ENCODE peak calls at places on chromosome 14, in seven cellular contexts. One of them, this sample, is unnamed.

GRCh38 chr14:24921903-24922302 is 128.0 kb downstream of the STXBP6 start:
- DNase-seq in HepG2: no peak
- DNase-seq in SK-N-SH: no peak
- DNase-seq in K562: no peak
- DNase-seq in GM12878: no peak
- DNase-seq in GM12891: no peak
- DNase-seq in H1: no peak
- DNase-seq in this sample: no peak

GRCh38 chr14:103883263-103883523 is 35.8 kb upstream of the PPP1R13B start:
- DNase-seq in HepG2: no peak
- DNase-seq in SK-N-SH: no peak
- DNase-seq in K562: no peak
- DNase-seq in GM12878: no peak
- DNase-seq in GM12891: no peak
- DNase-seq in H1: no peak
- DNase-seq in this sample: no peak

GRCh38 chr14:91872011-91872476 is 4.7 kb upstream of the TC2N start:
- DNase-seq in HepG2: peak
- DNase-seq in SK-N-SH: no peak
- DNase-seq in K562: no peak
- DNase-seq in GM12878: peak
- DNase-seq in GM12891: peak
- DNase-seq in H1: no peak
- DNase-seq in this sample: no peak

GRCh38 chr14:20632831-20633771 is 8.4 kb downstream of the OR6S1 start:
- DNase-seq in HepG2: peak
- DNase-seq in SK-N-SH: peak
- DNase-seq in K562: peak
- DNase-seq in GM12878: peak
- DNase-seq in GM12891: peak
- DNase-seq in H1: peak
- DNase-seq in this sample: no peak

GRCh38 chr14:24673059-24673458 is 39.1 kb upstream of the GZMB start:
- DNase-seq in HepG2: no peak
- DNase-seq in SK-N-SH: no peak
- DNase-seq in K562: no peak
- DNase-seq in GM12878: no peak
- DNase-seq in GM12891: no peak
- DNase-seq in H1: no peak
- DNase-seq in this sample: no peak

GRCh38 chr14:93628048-93628447 is 160.2 kb downstream of the PRIMA1 start:
- DNase-seq in HepG2: no peak
- DNase-seq in SK-N-SH: no peak
- DNase-seq in K562: no peak
- DNase-seq in GM12878: no peak
- DNase-seq in GM12891: no peak
- DNase-seq in H1: no peak
- DNase-seq in this sample: no peak

GRCh38 chr14:26917086-26917485 is 319.3 kb upstream of the NOVA1 start:
- DNase-seq in HepG2: peak
- DNase-seq in SK-N-SH: peak
- DNase-seq in K562: peak
- DNase-seq in GM12878: no peak
- DNase-seq in GM12891: no peak
- DNase-seq in H1: no peak
- DNase-seq in this sample: no peak

GRCh38 chr14:100587763-100588411 is 670 bp upstream of the BEGAIN start:
- DNase-seq in HepG2: no peak
- DNase-seq in SK-N-SH: no peak
- DNase-seq in K562: no peak
- DNase-seq in GM12878: no peak
- DNase-seq in GM12891: no peak
- DNase-seq in H1: no peak
- DNase-seq in this sample: no peak

GRCh38 chr14:67332468-67332867 is 27.1 kb downstream of the ATP6V1D start:
- DNase-seq in HepG2: no peak
- DNase-seq in SK-N-SH: no peak
- DNase-seq in K562: no peak
- DNase-seq in GM12878: no peak
- DNase-seq in GM12891: no peak
- DNase-seq in H1: no peak
- DNase-seq in this sample: no peak

GRCh38 chr14:35533357-35534129 is 421 bp upstream of the INSM2 start:
- DNase-seq in HepG2: peak
- DNase-seq in SK-N-SH: peak
- DNase-seq in K562: peak
- DNase-seq in GM12878: no peak
- DNase-seq in GM12891: peak
- DNase-seq in H1: no peak
- DNase-seq in this sample: peak
- TF ChIP-seq TAF1 in HepG2: peak
- TF ChIP-seq TAF1 in SK-N-SH: no peak
- TF ChIP-seq TAF1 in K562: no peak
- TF ChIP-seq TAF1 in GM12878: no peak
- TF ChIP-seq TAF1 in GM12891: no peak
- TF ChIP-seq TAF1 in H1: no peak
- TF ChIP-seq TAF1 in this sample: no peak

GRCh38 chr14:55270832-55271571 is at the start of gene FBXO34:
- DNase-seq in HepG2: peak
- DNase-seq in SK-N-SH: peak
- DNase-seq in K562: peak
- DNase-seq in GM12878: peak
- DNase-seq in GM12891: peak
- DNase-seq in H1: peak
- DNase-seq in this sample: peak

GRCh38 chr14:55272922-55273321 is 1.7 kb downstream of the FBXO34 start:
- DNase-seq in HepG2: no peak
- DNase-seq in SK-N-SH: no peak
- DNase-seq in K562: no peak
- DNase-seq in GM12878: no peak
- DNase-seq in GM12891: no peak
- DNase-seq in H1: no peak
- DNase-seq in this sample: no peak

GRCh38 chr14:55272415-55272786 is 1.2 kb downstream of the FBXO34 start:
- DNase-seq in HepG2: no peak
- DNase-seq in SK-N-SH: no peak
- DNase-seq in K562: no peak
- DNase-seq in GM12878: no peak
- DNase-seq in GM12891: no peak
- DNase-seq in H1: no peak
- DNase-seq in this sample: no peak

GRCh38 chr14:55274144-55274543 is 2.9 kb downstream of the FBXO34 start:
- DNase-seq in HepG2: no peak
- DNase-seq in SK-N-SH: no peak
- DNase-seq in K562: no peak
- DNase-seq in GM12878: no peak
- DNase-seq in GM12891: no peak
- DNase-seq in H1: no peak
- DNase-seq in this sample: no peak

DNA sequence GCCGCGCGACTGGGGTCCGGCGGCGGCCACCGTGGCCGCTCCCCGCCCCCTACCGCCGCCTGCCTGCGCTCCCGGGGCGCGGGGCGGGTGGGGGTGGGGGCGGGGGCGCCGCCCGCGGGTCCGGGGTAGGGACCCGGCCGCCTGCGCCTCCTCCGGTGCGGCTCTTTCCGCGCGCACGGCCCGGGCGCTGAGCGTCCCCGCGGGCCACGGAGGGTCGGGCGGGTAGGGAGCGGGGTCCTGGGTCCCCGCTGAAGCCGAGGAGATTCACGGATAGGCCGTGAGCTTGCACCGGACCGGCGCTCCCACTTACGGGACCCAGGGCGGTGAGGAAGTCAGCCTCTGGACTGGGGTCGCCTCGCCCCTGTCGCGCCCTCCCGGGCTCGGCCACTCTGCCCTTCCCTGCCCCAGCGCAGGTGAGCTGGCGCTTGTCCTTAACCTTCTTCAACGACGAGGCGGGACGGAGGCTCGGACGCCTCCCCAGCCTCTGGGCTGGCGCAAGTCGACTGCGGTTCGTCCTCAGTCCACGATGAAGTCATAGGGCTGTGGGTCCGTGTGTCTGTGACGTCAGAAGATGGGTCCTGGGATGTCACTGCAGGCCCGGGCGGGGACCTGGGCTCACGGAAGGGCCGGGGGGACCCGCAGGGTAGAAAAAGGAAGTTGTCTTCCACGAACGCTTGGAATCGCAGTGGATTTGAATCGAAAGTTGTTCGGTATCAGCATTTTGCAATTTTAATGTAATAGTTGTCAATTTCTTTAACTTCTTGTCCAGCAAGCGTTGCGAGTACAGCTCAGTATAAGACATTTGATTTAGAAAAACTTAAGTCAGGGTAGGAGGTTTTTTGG is 572 bp downstream of the FBXO34 start:
- DNase-seq in HepG2: peak
- DNase-seq in SK-N-SH: peak
- DNase-seq in K562: peak
- DNase-seq in GM12878: no peak
- DNase-seq in GM12891: peak
- DNase-seq in H1: no peak
- DNase-seq in this sample: peak
- TF ChIP-seq POLR2AphosphoS5 in HepG2: no peak
- TF ChIP-seq POLR2AphosphoS5 in SK-N-SH: no peak
- TF ChIP-seq POLR2AphosphoS5 in K562: peak
- TF ChIP-seq POLR2AphosphoS5 in GM12878: peak
- TF ChIP-seq POLR2AphosphoS5 in GM12891: peak
- TF ChIP-seq POLR2AphosphoS5 in H1: peak
- TF ChIP-seq POLR2AphosphoS5 in this sample: peak

GRCh38 chr14:52052991-52053390 is 15.9 kb downstream of the NID2 start:
- DNase-seq in HepG2: no peak
- DNase-seq in SK-N-SH: no peak
- DNase-seq in K562: no peak
- DNase-seq in GM12878: no peak
- DNase-seq in GM12891: no peak
- DNase-seq in H1: no peak
- DNase-seq in this sample: no peak
- TF ChIP-seq TAF1 in HepG2: no peak
- TF ChIP-seq TAF1 in SK-N-SH: no peak
- TF ChIP-seq TAF1 in K562: no peak
- TF ChIP-seq TAF1 in GM12878: no peak
- TF ChIP-seq TAF1 in GM12891: no peak
- TF ChIP-seq TAF1 in H1: no peak
- TF ChIP-seq TAF1 in this sample: no peak

GRCh38 chr14:59229653-59230406 is 41.4 kb downstream of the DAAM1 start:
- DNase-seq in HepG2: no peak
- DNase-seq in SK-N-SH: no peak
- DNase-seq in K562: no peak
- DNase-seq in GM12878: no peak
- DNase-seq in GM12891: no peak
- DNase-seq in H1: no peak
- DNase-seq in this sample: no peak

GRCh38 chr14:59225281-59225680 is 36.8 kb downstream of the DAAM1 start:
- DNase-seq in HepG2: no peak
- DNase-seq in SK-N-SH: no peak
- DNase-seq in K562: no peak
- DNase-seq in GM12878: no peak
- DNase-seq in GM12891: no peak
- DNase-seq in H1: no peak
- DNase-seq in this sample: no peak

GRCh38 chr14:59224341-59224740 is 35.9 kb downstream of the DAAM1 start:
- DNase-seq in HepG2: no peak
- DNase-seq in SK-N-SH: no peak
- DNase-seq in K562: no peak
- DNase-seq in GM12878: no peak
- DNase-seq in GM12891: no peak
- DNase-seq in H1: no peak
- DNase-seq in this sample: no peak

GRCh38 chr14:59228416-59228815 is 39.9 kb downstream of the DAAM1 start:
- DNase-seq in HepG2: no peak
- DNase-seq in SK-N-SH: no peak
- DNase-seq in K562: no peak
- DNase-seq in GM12878: no peak
- DNase-seq in GM12891: no peak
- DNase-seq in H1: no peak
- DNase-seq in this sample: no peak
- TF ChIP-seq POLR2AphosphoS5 in HepG2: no peak
- TF ChIP-seq POLR2AphosphoS5 in SK-N-SH: no peak
- TF ChIP-seq POLR2AphosphoS5 in K562: no peak
- TF ChIP-seq POLR2AphosphoS5 in GM12878: no peak
- TF ChIP-seq POLR2AphosphoS5 in GM12891: no peak
- TF ChIP-seq POLR2AphosphoS5 in H1: no peak
- TF ChIP-seq POLR2AphosphoS5 in this sample: no peak

GRCh38 chr14:50039734-50040400 is 76.5 kb downstream of the VCPKMT start:
- DNase-seq in HepG2: peak
- DNase-seq in SK-N-SH: no peak
- DNase-seq in K562: no peak
- DNase-seq in GM12878: no peak
- DNase-seq in GM12891: no peak
- DNase-seq in H1: no peak
- DNase-seq in this sample: no peak

GRCh38 chr14:50039120-50039517 is 77.3 kb downstream of the VCPKMT start:
- DNase-seq in HepG2: no peak
- DNase-seq in SK-N-SH: no peak
- DNase-seq in K562: no peak
- DNase-seq in GM12878: no peak
- DNase-seq in GM12891: no peak
- DNase-seq in H1: no peak
- DNase-seq in this sample: no peak

GRCh38 chr14:50037837-50038236 is 78.5 kb downstream of the VCPKMT start:
- DNase-seq in HepG2: no peak
- DNase-seq in SK-N-SH: no peak
- DNase-seq in K562: no peak
- DNase-seq in GM12878: no peak
- DNase-seq in GM12891: no peak
- DNase-seq in H1: no peak
- DNase-seq in this sample: no peak

GRCh38 chr14:50037240-50037639 is 79.1 kb downstream of the VCPKMT start:
- DNase-seq in HepG2: no peak
- DNase-seq in SK-N-SH: no peak
- DNase-seq in K562: no peak
- DNase-seq in GM12878: no peak
- DNase-seq in GM12891: no peak
- DNase-seq in H1: no peak
- DNase-seq in this sample: no peak

DNA sequence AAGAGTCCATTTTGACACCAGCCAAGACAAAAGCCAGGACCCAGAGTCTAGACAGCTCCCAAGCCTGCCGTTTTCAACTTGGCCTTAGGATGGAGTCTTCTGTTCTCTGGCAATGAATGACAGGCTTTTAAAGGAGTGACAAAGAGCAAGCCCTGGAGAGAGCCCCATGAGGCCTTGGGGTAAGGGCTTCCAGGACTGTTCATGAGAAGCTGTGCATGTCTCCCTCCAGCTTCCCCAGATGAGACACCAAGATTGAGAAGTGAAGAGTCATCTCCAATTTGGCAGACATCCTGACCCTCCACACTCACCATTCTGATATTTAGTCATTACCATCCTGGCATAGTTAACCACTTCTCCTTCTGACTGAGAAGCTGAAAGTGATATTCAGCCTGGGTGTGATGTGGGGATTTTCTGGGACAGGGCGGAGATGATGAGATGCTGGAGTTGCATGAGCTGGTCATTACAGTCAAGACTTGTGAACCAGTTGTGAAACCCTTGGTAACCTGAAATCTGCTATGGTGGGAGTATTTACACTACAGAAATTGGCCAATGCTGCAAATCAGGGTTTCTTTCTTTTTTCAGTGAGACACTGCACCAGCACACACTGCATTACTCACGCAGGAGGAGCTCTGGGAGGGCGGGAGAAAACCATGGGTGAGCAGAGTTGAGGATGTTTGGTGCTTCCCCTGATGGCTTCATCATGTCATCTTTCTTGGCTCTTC is 77.8 kb downstream of the VCPKMT start:
- DNase-seq in HepG2: peak
- DNase-seq in SK-N-SH: no peak
- DNase-seq in K562: peak
- DNase-seq in GM12878: peak
- DNase-seq in GM12891: peak
- DNase-seq in H1: no peak
- DNase-seq in this sample: peak
- TF ChIP-seq TAF1 in HepG2: no peak
- TF ChIP-seq TAF1 in SK-N-SH: no peak
- TF ChIP-seq TAF1 in K562: no peak
- TF ChIP-seq TAF1 in GM12878: peak
- TF ChIP-seq TAF1 in GM12891: peak
- TF ChIP-seq TAF1 in H1: no peak
- TF ChIP-seq TAF1 in this sample: peak